ENCODE peak calls at places on chromosomes 12 and 14, in nine cellular contexts. One of them, this sample, is unnamed. For H3K9me3 and H3K4me1, the result is how much of the 10 kb centered on the place peaks cover.

GRCh38 chr14:95480109-95480886 is 36.2 kb downstream of the SYNE3 start:
- DNase-seq in lower lobe of right lung: no peak
- DNase-seq in aorta: peak
- DNase-seq in osteoblast: peak
- DNase-seq in right lobe of liver: no peak
- DNase-seq in SK-N-SH: no peak
- DNase-seq in A549: no peak
- DNase-seq in GM23248: peak
- DNase-seq in fibroblast of lung: peak
- DNase-seq in this sample: peak

GRCh38 chr12:57452937-57453509 is 2.1 kb upstream of the INHBE start:
- DNase-seq in lower lobe of right lung: peak
- DNase-seq in A549: peak
- DNase-seq in right lobe of liver: peak
- DNase-seq in fibroblast of lung: peak
- DNase-seq in aorta: peak
- DNase-seq in GM23248: peak
- DNase-seq in SK-N-SH: peak
- DNase-seq in osteoblast: peak
- DNase-seq in this sample: peak

GRCh38 chr12:53218551-53219114 is 11.6 kb upstream of the ITGB7 start:
- DNase-seq in lower lobe of right lung: peak
- DNase-seq in SK-N-SH: no peak
- DNase-seq in GM23248: peak
- DNase-seq in right lobe of liver: no peak
- DNase-seq in A549: no peak
- DNase-seq in osteoblast: peak
- DNase-seq in fibroblast of lung: peak
- DNase-seq in aorta: no peak
- DNase-seq in this sample: peak

GRCh38 chr14:102058931-102059330 is 27.9 kb downstream of the HSP90AA1 start:
- DNase-seq in lower lobe of right lung: no peak
- DNase-seq in right lobe of liver: no peak
- DNase-seq in GM23248: no peak
- DNase-seq in fibroblast of lung: no peak
- DNase-seq in A549: no peak
- DNase-seq in osteoblast: peak
- DNase-seq in aorta: no peak
- DNase-seq in SK-N-SH: no peak
- DNase-seq in this sample: no peak

GRCh38 chr12:131266591-131267467 is 313.1 kb downstream of the ADGRD1 start:
- DNase-seq in GM23248: no peak
- DNase-seq in right lobe of liver: no peak
- DNase-seq in lower lobe of right lung: peak
- DNase-seq in aorta: no peak
- DNase-seq in fibroblast of lung: no peak
- DNase-seq in SK-N-SH: no peak
- DNase-seq in osteoblast: no peak
- DNase-seq in A549: no peak
- DNase-seq in this sample: no peak

GRCh38 chr14:100271247-100271939 is 32.4 kb downstream of the YY1 start:
- DNase-seq in A549: peak
- DNase-seq in fibroblast of lung: peak
- DNase-seq in right lobe of liver: peak
- DNase-seq in aorta: no peak
- DNase-seq in GM23248: peak
- DNase-seq in lower lobe of right lung: no peak
- DNase-seq in osteoblast: peak
- DNase-seq in SK-N-SH: no peak
- DNase-seq in this sample: no peak

GRCh38 chr14:80634106-80634758 is 307.3 kb downstream of the CEP128 start:
- DNase-seq in fibroblast of lung: no peak
- DNase-seq in SK-N-SH: no peak
- DNase-seq in aorta: no peak
- DNase-seq in A549: no peak
- DNase-seq in lower lobe of right lung: no peak
- DNase-seq in osteoblast: no peak
- DNase-seq in right lobe of liver: no peak
- DNase-seq in GM23248: peak
- DNase-seq in this sample: no peak

GRCh38 chr12:122366685-122367475 is 55.6 kb downstream of the CLIP1 start:
- DNase-seq in aorta: no peak
- DNase-seq in A549: peak
- DNase-seq in SK-N-SH: no peak
- DNase-seq in lower lobe of right lung: no peak
- DNase-seq in GM23248: peak
- DNase-seq in fibroblast of lung: peak
- DNase-seq in osteoblast: peak
- DNase-seq in right lobe of liver: no peak
- DNase-seq in this sample: no peak

GRCh38 chr12:7915911-7916403 is 20.0 kb downstream of the SLC2A3 start:
- DNase-seq in lower lobe of right lung: no peak
- DNase-seq in SK-N-SH: peak
- DNase-seq in A549: no peak
- DNase-seq in fibroblast of lung: no peak
- DNase-seq in right lobe of liver: no peak
- DNase-seq in GM23248: no peak
- DNase-seq in osteoblast: peak
- DNase-seq in aorta: no peak
- DNase-seq in this sample: no peak

GRCh38 chr12:42143401-42144173 is 1.1 kb downstream of the GXYLT1 start:
- DNase-seq in A549: peak
- DNase-seq in osteoblast: peak
- DNase-seq in GM23248: peak
- DNase-seq in lower lobe of right lung: no peak
- DNase-seq in fibroblast of lung: peak
- DNase-seq in aorta: no peak
- DNase-seq in SK-N-SH: peak
- DNase-seq in right lobe of liver: no peak
- DNase-seq in this sample: no peak

DNA sequence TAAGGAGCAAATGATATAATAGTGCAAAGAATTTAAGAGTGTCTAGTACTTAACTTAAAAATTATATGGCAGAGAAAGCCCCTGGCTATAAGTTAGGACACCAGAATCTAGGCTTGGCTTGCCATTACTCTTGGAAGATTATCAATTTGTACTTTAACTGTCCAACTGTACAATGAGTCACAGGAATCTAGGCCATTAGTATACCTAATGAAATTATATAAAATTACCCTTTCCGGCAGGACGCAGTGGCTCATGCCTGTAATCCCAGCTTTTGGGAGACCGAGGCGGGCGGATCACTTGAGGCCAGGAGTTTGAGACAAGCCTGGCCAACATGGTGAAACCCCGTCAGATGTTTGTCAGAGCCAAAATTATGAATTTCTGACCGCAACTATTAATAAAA is 691 bp upstream of the OR6S1 start:
- DNase-seq in osteoblast: no peak
- DNase-seq in aorta: no peak
- DNase-seq in fibroblast of lung: no peak
- DNase-seq in SK-N-SH: no peak
- DNase-seq in lower lobe of right lung: no peak
- DNase-seq in right lobe of liver: no peak
- DNase-seq in GM23248: no peak
- DNase-seq in A549: no peak
- DNase-seq in this sample: no peak
- H3K9me3 ChIP-seq in osteoblast: under half
- H3K9me3 ChIP-seq in aorta: under half
- H3K9me3 ChIP-seq in fibroblast of lung: under half
- H3K9me3 ChIP-seq in SK-N-SH: under half
- H3K9me3 ChIP-seq in lower lobe of right lung: under half
- H3K9me3 ChIP-seq in right lobe of liver: under half
- H3K9me3 ChIP-seq in GM23248: under half
- H3K9me3 ChIP-seq in A549: under half
- H3K9me3 ChIP-seq in this sample: under half

GRCh38 chr12:83015390-83016225 is 328.9 kb downstream of the TMTC2 start:
- DNase-seq in SK-N-SH: no peak
- DNase-seq in right lobe of liver: no peak
- DNase-seq in aorta: no peak
- DNase-seq in GM23248: peak
- DNase-seq in osteoblast: no peak
- DNase-seq in lower lobe of right lung: no peak
- DNase-seq in A549: no peak
- DNase-seq in fibroblast of lung: peak
- DNase-seq in this sample: peak
- H3K4me3 ChIP-seq in SK-N-SH: peak
- H3K4me3 ChIP-seq in right lobe of liver: no peak
- H3K4me3 ChIP-seq in aorta: peak
- H3K4me3 ChIP-seq in GM23248: peak
- H3K4me3 ChIP-seq in osteoblast: no peak
- H3K4me3 ChIP-seq in lower lobe of right lung: peak
- H3K4me3 ChIP-seq in A549: no peak
- H3K4me3 ChIP-seq in fibroblast of lung: peak
- H3K4me3 ChIP-seq in this sample: peak

DNA sequence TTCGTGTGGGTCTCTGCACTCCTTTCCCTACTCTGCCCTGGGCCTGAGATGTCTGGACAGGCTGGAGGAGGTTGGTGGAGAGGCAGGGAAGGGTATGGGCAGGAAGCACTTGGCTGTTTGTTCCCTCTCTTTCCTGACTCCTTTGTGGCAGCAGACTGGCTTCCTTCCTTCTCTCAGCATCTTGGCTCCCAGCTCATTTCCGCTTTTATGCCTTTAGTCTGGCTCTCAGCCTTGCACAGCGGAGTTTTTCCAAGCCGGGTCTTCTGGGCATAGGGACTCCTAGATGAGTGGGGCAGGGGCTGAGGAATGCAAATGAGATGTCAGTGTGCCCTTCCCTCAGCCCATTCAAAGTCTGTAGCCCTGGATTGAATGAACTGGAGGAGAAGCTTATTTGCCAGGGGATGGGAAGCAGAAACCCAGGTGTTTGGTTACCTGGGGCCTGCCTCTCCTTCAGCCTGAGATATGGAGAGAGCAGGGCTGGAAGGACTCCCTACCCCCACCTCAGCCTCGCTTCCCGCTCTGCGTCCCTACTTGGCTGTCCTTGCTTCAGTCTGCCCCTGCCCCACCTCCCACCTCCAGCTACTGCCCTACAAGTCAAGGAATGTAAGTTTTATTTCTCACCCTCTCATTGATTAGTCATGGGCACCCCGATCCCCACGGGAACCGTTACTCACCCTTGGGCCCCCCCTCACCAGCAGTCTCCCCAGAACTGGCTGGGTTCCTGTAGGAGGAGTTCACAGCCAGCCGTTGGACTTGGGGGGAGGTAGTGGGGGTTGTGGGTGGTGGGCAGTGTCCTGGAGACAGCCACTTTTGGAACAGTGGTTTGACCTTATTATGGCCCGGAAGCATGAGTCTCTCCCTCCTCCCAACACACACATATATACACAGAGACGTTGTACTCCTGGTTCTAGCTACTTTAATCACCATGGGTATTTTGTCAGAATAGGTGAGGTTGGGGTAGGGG is 9.3 kb upstream of the ITGA5 start:
- DNase-seq in lower lobe of right lung: no peak
- DNase-seq in aorta: peak
- DNase-seq in osteoblast: peak
- DNase-seq in fibroblast of lung: peak
- DNase-seq in SK-N-SH: no peak
- DNase-seq in GM23248: peak
- DNase-seq in A549: no peak
- DNase-seq in right lobe of liver: no peak
- DNase-seq in this sample: peak
- H3K4me1 ChIP-seq in lower lobe of right lung: half or more
- H3K4me1 ChIP-seq in aorta: under half
- H3K4me1 ChIP-seq in osteoblast: half or more
- H3K4me1 ChIP-seq in fibroblast of lung: under half
- H3K4me1 ChIP-seq in SK-N-SH: under half
- H3K4me1 ChIP-seq in GM23248: half or more
- H3K4me1 ChIP-seq in A549: under half
- H3K4me1 ChIP-seq in right lobe of liver: under half
- H3K4me1 ChIP-seq in this sample: under half

DNA sequence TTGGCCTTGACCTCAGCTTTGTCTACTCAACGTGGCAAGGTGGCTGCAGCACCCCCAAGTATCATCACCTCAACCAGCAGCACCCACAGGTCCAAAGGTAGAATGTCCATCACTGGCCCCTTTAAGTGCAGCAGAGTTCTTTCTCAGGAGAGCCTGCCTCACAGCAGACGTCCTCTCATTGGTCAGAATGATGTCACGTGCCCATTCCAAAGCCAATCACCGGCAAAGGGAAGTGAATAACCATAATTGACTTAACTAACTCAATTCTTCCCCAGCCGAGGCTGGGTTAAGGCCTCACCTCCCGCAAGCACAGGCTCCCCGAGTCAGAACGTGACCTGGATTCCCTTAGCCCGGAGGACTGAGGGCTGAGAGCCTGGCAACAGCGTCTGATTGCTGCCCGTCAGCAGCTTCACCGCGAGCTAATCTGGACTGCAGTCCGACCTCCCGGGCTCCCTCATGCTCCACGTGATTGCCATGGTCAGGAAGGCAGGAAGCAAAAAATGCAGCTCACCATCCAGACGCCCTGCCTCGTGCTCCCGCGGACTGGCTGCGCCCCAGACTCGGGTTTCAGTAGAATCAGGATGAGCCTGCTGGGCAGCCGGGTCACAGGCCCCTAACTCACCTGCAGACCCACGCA is 92.1 kb upstream of the FZD10 start:
- DNase-seq in GM23248: no peak
- DNase-seq in SK-N-SH: peak
- DNase-seq in fibroblast of lung: no peak
- DNase-seq in lower lobe of right lung: no peak
- DNase-seq in right lobe of liver: no peak
- DNase-seq in aorta: no peak
- DNase-seq in osteoblast: no peak
- DNase-seq in A549: peak
- DNase-seq in this sample: peak
- H3K9me3 ChIP-seq in GM23248: under half
- H3K9me3 ChIP-seq in SK-N-SH: under half
- H3K9me3 ChIP-seq in fibroblast of lung: under half
- H3K9me3 ChIP-seq in lower lobe of right lung: under half
- H3K9me3 ChIP-seq in right lobe of liver: under half
- H3K9me3 ChIP-seq in aorta: under half
- H3K9me3 ChIP-seq in osteoblast: under half
- H3K9me3 ChIP-seq in A549: under half
- H3K9me3 ChIP-seq in this sample: under half

DNA sequence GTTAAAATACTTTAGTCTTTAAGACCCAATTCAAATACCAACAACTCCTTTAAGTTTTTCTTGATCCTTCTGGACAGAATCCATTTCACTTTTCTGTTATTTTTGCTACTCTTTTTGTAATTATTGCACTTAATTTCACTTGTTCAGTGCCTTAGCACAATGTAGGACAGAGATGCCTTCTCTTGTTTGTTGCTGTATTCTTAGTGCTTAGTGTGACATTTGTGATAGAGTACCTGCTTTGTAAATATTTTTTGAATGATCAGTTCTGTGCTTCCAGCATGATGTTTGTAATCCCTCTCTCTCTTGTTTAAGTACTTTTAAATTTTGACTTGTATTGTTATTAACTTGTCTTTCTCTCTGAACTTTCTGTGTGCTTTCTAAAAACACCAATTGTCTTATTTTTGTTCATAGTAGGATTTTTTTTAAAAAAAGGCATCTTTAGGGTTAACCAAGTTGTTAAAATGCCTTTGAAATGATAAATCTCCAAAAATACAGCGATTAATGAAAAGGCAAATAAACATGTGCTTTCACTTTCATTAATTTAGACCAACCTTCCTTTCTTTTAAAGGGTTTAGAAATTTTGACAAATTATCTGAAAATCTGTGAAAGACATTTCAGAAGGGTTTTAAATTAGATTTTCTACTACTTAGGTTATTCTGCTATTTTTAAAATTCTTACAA is 11.9 kb downstream of the NAA30 start:
- DNase-seq in A549: no peak
- DNase-seq in osteoblast: peak
- DNase-seq in SK-N-SH: no peak
- DNase-seq in fibroblast of lung: no peak
- DNase-seq in GM23248: no peak
- DNase-seq in right lobe of liver: no peak
- DNase-seq in lower lobe of right lung: no peak
- DNase-seq in aorta: no peak
- DNase-seq in this sample: no peak
- H3K4me3 ChIP-seq in A549: no peak
- H3K4me3 ChIP-seq in osteoblast: peak
- H3K4me3 ChIP-seq in SK-N-SH: no peak
- H3K4me3 ChIP-seq in fibroblast of lung: peak
- H3K4me3 ChIP-seq in GM23248: peak
- H3K4me3 ChIP-seq in right lobe of liver: peak
- H3K4me3 ChIP-seq in lower lobe of right lung: no peak
- H3K4me3 ChIP-seq in aorta: no peak
- H3K4me3 ChIP-seq in this sample: no peak